ENCODE peak calls at places on chromosomes 2 and 18, in four cellular contexts. O, Z, V and D are unnamed samples.

GRCh38 chr18:29012874-29013273 is 835.9 kb upstream of the CDH2 start:
- DNase-seq in O (no peak), Z (no peak), V (no peak), D (no peak)

GRCh38 chr2:63790913-63791312 is 50.8 kb upstream of the UGP2 start:
- DNase-seq in O (no peak), Z (no peak), V (peak), D (no peak)

GRCh38 chr2:40095003-40095402 is 315.9 kb upstream of the THUMPD2 start:
- DNase-seq in O (no peak), Z (no peak), V (no peak), D (no peak)

GRCh38 chr2:68566362-68566761 is 77.0 kb upstream of the PROKR1 start:
- DNase-seq in O (no peak), Z (no peak), V (no peak), D (no peak)

GRCh38 chr2:20052229-20052871 is 922 bp upstream of the LAPTM4A start:
- DNase-seq in O (no peak), Z (no peak), V (no peak), D (no peak)

GRCh38 chr18:63818212-63818611 is 43.0 kb downstream of the SERPINB7 start:
- DNase-seq in O (no peak), Z (no peak), V (no peak), D (no peak)

GRCh38 chr2:3656762-3657691 is 973 bp upstream of the ALLC start:
- DNase-seq in O (no peak), Z (no peak), V (no peak), D (no peak)

GRCh38 chr2:33550206-33550605 is 48.9 kb downstream of the FAM98A start:
- DNase-seq in O (no peak), Z (no peak), V (no peak), D (no peak)

GRCh38 chr2:214401580-214401979 is 9.3 kb upstream of the VWC2L start:
- DNase-seq in O (no peak), Z (no peak), V (no peak), D (no peak)